ENCODE peak calls at places on chromosomes 16 and 17, in six cellular contexts. J is A549, Y is GM12878, F is IMR-90, L is K562, D is HepG2. G is an unnamed sample.
A peak's percentile ranks its signal among the peaks of the same experiment; 100 is the strongest.

GRCh38 chr17:79616801-79617200 is 6.0 kb upstream of the RBFOX3 start:
- DNase-seq in J (no peak), Y (no peak), F (no peak), L (no peak), D (no peak), G (no peak)

GRCh38 chr16:85398688-85399582 is 214.2 kb upstream of the GSE1 start:
- DNase-seq in J (no peak), Y (no peak), F (no peak), L (no peak), D (no peak), G (no peak)

GRCh38 chr17:17377568-17377967 is 74.4 kb downstream of the NT5M start:
- DNase-seq in J (no peak), Y (no peak), F (no peak), L (no peak), D (no peak), G (no peak)

GRCh38 chr17:76481091-76481655 is 13.8 kb downstream of the AANAT start:
- DNase-seq in J (no peak), Y (peak; percentile 71), F (no peak), L (no peak), D (no peak), G (no peak)

GRCh38 chr16:66662445-66663194 is 33.9 kb downstream of the CMTM4 start:
- DNase-seq in J (peak; percentile 65), Y (no peak), F (peak; percentile 44), L (peak; percentile 42), D (peak; percentile 64), G (peak; percentile 45)

GRCh38 chr16:73154063-73154870 is 106.3 kb upstream of the ZFHX3 start:
- DNase-seq in J (no peak), Y (no peak), F (no peak), L (no peak), D (no peak), G (no peak)

GRCh38 chr17:80295559-80295958 is 34.9 kb downstream of the RNF213 start:
- DNase-seq in J (no peak), Y (no peak), F (no peak), L (no peak), D (no peak), G (no peak)

GRCh38 chr16:89584768-89585549 is 9.4 kb downstream of the CPNE7 start:
- DNase-seq in J (no peak), Y (no peak), F (no peak), L (no peak), D (no peak), G (peak; percentile 44)

GRCh38 chr17:41932821-41933389 is 2.5 kb downstream of the ODAD4 start:
- DNase-seq in J (no peak), Y (no peak), F (no peak), L (no peak), D (no peak), G (no peak)

GRCh38 chr16:2810651-2811050 is 6.4 kb upstream of the PRSS21 start:
- DNase-seq in J (no peak), Y (no peak), F (no peak), L (no peak), D (no peak), G (no peak)

GRCh38 chr17:29958947-29959657 is 17.7 kb downstream of the EFCAB5 start:
- DNase-seq in J (no peak), Y (no peak), F (peak; percentile 49), L (no peak), D (no peak), G (no peak)

DNA sequence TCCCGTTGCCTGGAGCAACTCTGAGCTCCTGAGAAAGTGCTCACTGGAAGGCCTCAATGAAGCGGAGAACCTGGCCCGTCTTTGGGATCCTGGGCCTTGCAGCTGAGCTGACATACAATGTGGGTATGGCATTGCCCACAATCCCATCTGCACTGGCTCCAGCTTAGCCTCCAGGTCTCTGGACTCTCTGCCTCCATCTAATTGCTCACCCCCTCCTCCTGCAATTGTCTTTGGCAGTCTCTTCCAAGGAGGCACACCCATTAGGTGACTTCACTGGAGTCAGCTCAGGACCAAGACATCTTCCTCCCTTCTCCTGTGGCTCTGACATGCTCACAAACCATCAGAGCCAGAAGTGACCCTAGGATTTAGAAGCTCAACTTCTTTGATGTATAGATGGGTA is 1.5 kb downstream of the DLX4 start:
- DNase-seq in J (no peak), Y (no peak), F (no peak), L (no peak), D (no peak), G (no peak)
- TF ChIP-seq SMC3 in J (no peak), Y (no peak), F (no peak), L (no peak), D (no peak), G (no peak)

GRCh38 chr17:49454050-49454449 is 39.4 kb upstream of the PHB1 start:
- DNase-seq in J (no peak), Y (no peak), F (peak; percentile 29), L (no peak), D (peak; percentile 95), G (no peak)
- TF ChIP-seq SMC3 in J (no peak), Y (no peak), F (no peak), L (no peak), D (no peak), G (no peak)

DNA sequence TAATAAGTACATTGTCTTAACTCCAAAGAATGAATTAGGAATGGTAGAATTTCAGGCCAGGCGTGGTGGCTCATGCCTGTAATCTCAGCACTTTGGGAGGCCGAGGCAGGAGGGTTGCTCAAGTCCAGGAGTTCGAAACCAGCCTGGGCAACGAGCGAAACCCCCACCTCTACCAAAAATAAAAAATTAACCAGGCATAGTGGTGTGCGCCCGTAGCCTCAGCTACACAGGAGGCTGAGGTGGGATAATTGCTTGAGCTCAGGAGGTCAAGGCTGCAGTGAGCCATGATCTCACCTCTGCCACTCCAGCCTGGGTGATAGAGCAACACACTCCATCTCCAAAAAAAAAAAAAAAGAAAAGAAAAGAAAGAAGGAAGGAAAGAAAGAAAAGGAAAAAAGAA is 18.5 kb upstream of the BBS2 start:
- DNase-seq in J (no peak), Y (no peak), F (no peak), L (no peak), D (peak; percentile 43), G (no peak)
- TF ChIP-seq SMC3 in J (no peak), Y (no peak), F (no peak), L (no peak), D (no peak), G (no peak)

DNA sequence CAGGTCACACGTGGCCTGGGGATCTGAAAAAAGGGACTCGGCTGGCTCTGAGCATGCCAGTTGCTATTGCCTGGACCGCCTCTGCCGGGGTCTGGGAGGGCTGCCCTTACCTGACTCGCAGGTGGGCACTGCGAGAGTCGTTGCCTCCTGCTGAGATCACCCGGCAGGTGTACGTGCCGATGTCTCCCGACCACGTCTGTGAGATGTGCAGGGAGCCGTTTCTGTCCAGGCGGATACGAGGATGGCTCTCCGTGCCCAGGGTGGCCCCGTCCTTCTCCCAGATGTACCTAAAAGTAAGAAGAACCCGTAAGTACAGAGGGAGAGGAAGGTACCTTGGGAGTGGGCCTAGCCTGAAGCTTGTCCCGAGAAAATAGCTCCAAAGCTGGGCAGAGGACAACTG is 112.0 kb upstream of the CDC42EP4 start:
- DNase-seq in J (no peak), Y (no peak), F (no peak), L (no peak), D (no peak), G (no peak)
- TF ChIP-seq SMC3 in J (no peak), Y (no peak), F (no peak), L (no peak), D (no peak), G (no peak)

GRCh38 chr16:25771216-25771615 is 79.5 kb downstream of the HS3ST4 start:
- DNase-seq in J (no peak), Y (no peak), F (no peak), L (no peak), D (no peak), G (no peak)

GRCh38 chr16:25771812-25772568 is 80.2 kb downstream of the HS3ST4 start:
- DNase-seq in J (no peak), Y (no peak), F (no peak), L (peak; percentile 72), D (no peak), G (no peak)
- TF ChIP-seq SMC3 in J (no peak), Y (no peak), F (no peak), L (no peak), D (no peak), G (no peak)

GRCh38 chr16:19011169-19011731 is 27.5 kb downstream of the TMC7 start:
- DNase-seq in J (no peak), Y (no peak), F (no peak), L (no peak), D (peak; percentile 48), G (no peak)

GRCh38 chr16:19008770-19009169 is 25.0 kb downstream of the TMC7 start:
- DNase-seq in J (no peak), Y (no peak), F (peak; percentile 72), L (no peak), D (peak; percentile 49), G (no peak)

GRCh38 chr16:19017179-19017578 is 33.4 kb downstream of the TMC7 start:
- DNase-seq in J (no peak), Y (no peak), F (no peak), L (no peak), D (no peak), G (no peak)

DNA sequence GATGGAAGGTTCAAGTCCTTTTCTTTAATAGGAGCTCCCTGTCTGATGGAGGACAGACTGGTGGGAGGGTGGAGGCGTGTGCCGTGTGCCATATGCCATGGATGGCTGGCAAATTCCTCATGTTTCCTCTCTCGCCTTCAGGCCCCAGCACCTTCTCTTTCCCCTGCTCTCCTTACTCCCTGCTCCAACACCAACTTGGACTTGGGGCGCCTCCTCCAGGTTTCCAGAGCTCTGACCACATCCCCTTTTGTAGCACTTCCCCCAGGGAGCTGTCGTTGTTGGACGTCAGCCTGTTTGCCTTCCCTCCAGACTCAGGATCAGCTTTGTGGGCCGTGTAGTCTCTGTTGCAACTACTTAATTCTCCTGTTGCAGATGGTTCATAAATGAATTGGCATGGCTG is 30.7 kb downstream of the TMC7 start:
- DNase-seq in J (no peak), Y (no peak), F (no peak), L (no peak), D (peak; percentile 41), G (no peak)
- TF ChIP-seq SMC3 in J (peak; percentile 29), Y (no peak), F (no peak), L (no peak), D (peak; percentile 48), G (no peak)

DNA sequence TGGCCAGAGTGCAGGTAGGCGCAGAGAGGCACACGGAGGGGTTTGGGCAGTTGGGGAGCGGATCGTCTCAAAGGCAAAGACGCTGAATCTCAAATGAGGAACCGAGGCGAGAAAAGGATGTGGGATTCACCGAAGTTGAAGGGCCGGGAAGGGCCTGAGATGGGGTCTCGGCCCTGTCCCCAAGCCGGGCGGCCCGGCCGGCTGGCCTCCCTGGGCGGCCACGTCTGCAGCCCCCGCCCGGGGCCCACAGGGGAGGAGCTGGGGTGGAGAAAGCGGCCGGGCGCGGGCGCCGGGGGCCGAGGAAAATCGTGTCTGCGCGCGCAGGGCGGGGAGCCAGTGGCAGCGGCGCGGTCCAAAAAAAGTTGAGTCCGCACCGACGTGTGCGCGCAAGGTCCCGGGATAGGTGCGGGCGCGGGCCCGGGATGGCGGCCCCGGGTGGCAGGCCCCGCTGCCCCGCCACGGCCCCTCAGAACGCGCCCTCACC is 439 bp downstream of the SLC12A4 start:
- DNase-seq in J (peak; percentile 36), Y (no peak), F (peak; percentile 25), L (peak; percentile 84), D (no peak), G (peak; percentile 82)
- TF ChIP-seq SMC3 in J (no peak), Y (no peak), F (no peak), L (no peak), D (no peak), G (no peak)